ENCODE peak calls at places on chromosome 10, in nine cellular contexts. R, J, A, H, U, Z, E, B and S are unnamed samples.
A peak's percentile ranks its signal among the peaks of the same experiment; 100 is the strongest.

GRCh38 chr10:27248215-27248614 is 7.6 kb upstream of the ACBD5 start:
- DNase-seq in R (no peak), J (no peak), A (no peak), H (no peak), U (no peak), Z (no peak), E (no peak), B (no peak), S (no peak)

GRCh38 chr10:102384053-102384452 is 11.5 kb upstream of the NFKB2 start:
- DNase-seq in R (no peak), J (no peak), A (no peak), H (no peak), U (peak; percentile 86), Z (peak; percentile 11), E (no peak), B (no peak), S (peak; percentile 22)

GRCh38 chr10:7826971-7827370 is 8.7 kb downstream of the TAF3 start:
- DNase-seq in R (no peak), J (no peak), A (no peak), H (no peak), U (peak; percentile 41), Z (no peak), E (no peak), B (peak; percentile 74), S (no peak)

GRCh38 chr10:110852897-110853296 is 18.8 kb upstream of the PDCD4 start:
- DNase-seq in R (no peak), J (no peak), A (no peak), H (no peak), U (no peak), Z (no peak), E (no peak), B (no peak), S (no peak)

GRCh38 chr10:33236916-33237315 is 97.6 kb downstream of the NRP1 start:
- DNase-seq in R (no peak), J (no peak), A (no peak), H (no peak), U (no peak), Z (no peak), E (no peak), B (no peak), S (no peak)

GRCh38 chr10:104614245-104614831 is 26.8 kb upstream of the SORCS3 start:
- DNase-seq in R (peak; percentile 30), J (no peak), A (no peak), H (no peak), U (peak; percentile 71), Z (peak; percentile 42), E (no peak), B (peak; percentile 3), S (peak; percentile 19)

GRCh38 chr10:78868861-78869260 is 199.9 kb upstream of the ZMIZ1 start:
- DNase-seq in R (no peak), J (peak; percentile 29), A (no peak), H (no peak), U (no peak), Z (no peak), E (no peak), B (no peak), S (no peak)

GRCh38 chr10:103929396-103929921 is 11.5 kb upstream of the STN1 start:
- DNase-seq in R (no peak), J (no peak), A (no peak), H (no peak), U (no peak), Z (no peak), E (no peak), B (no peak), S (no peak)

GRCh38 chr10:60414877-60415585 is 25.4 kb upstream of the ANK3 start:
- DNase-seq in R (peak; percentile 4), J (no peak), A (no peak), H (no peak), U (peak; percentile 48), Z (no peak), E (no peak), B (peak; percentile 92), S (peak; percentile 92)

GRCh38 chr10:79984851-79985250 is 35.9 kb upstream of the SFTPD start:
- DNase-seq in R (no peak), J (no peak), A (no peak), H (no peak), U (no peak), Z (no peak), E (no peak), B (no peak), S (no peak)

GRCh38 chr10:6755891-6756460 is 175.9 kb upstream of the PRKCQ start:
- DNase-seq in R (no peak), J (no peak), A (no peak), H (peak; percentile 11), U (no peak), Z (no peak), E (no peak), B (peak; percentile 87), S (no peak)